ENCODE peak calls at places on chromosome 10, in nine cellular contexts. F is NCI-H1417; X is HEK293T; J is ureter; G is GM10248; E is head of caudate nucleus; B is activated naive CD4-positive, alpha-beta T cell; M is activated CD4-positive, alpha-beta T cell treated with anti-CD3 and anti-CD28 coated beads for 24 hours; Y is hypothalamus. T is an unnamed sample.

GRCh38 chr10:113004219-113004618 is 54.2 kb downstream of the TCF7L2 start:
- DNase-seq in F (no peak), X (no peak), J (no peak), G (no peak), E (no peak), B (no peak), M (no peak), Y (no peak), T (no peak)

GRCh38 chr10:85594239-85594638 is 772.4 kb downstream of the GRID1 start:
- DNase-seq in F (no peak), X (no peak), J (no peak), G (no peak), E (no peak), B (no peak), M (no peak), Y (no peak), T (no peak)

GRCh38 chr10:114278884-114279191 is 39.8 kb downstream of the VWA2 start:
- DNase-seq in F (no peak), X (no peak), J (no peak), G (no peak), E (no peak), B (no peak), M (no peak), Y (no peak), T (no peak)

GRCh38 chr10:68924593-68924992 is 23.5 kb downstream of the DDX50 start:
- DNase-seq in F (no peak), X (no peak), J (no peak), G (no peak), E (no peak), B (no peak), M (no peak), Y (no peak), T (no peak)

GRCh38 chr10:17512341-17513001 is 58.1 kb upstream of the ST8SIA6 start:
- DNase-seq in F (no peak), X (no peak), J (peak), G (no peak), E (no peak), B (no peak), M (no peak), Y (no peak), T (no peak)

GRCh38 chr10:75588031-75588430 is 156.6 kb downstream of the LRMDA start:
- DNase-seq in F (no peak), X (no peak), J (no peak), G (no peak), E (no peak), B (no peak), M (no peak), Y (no peak), T (no peak)

GRCh38 chr10:86686972-86687371 is 18.7 kb downstream of the LDB3 start:
- DNase-seq in F (no peak), X (no peak), J (no peak), G (no peak), E (no peak), B (no peak), M (no peak), Y (no peak), T (no peak)

GRCh38 chr10:31490858-31491504 is 172.0 kb downstream of the ZEB1 start:
- DNase-seq in F (peak), X (no peak), J (no peak), G (no peak), E (no peak), B (no peak), M (no peak), Y (no peak), T (no peak)

GRCh38 chr10:48289652-48290238 is 15.2 kb upstream of the FRMPD2 start:
- DNase-seq in F (peak), X (peak), J (no peak), G (peak), E (peak), B (peak), M (peak), Y (peak), T (peak)

GRCh38 chr10:102408728-102409603 is 9.6 kb downstream of the PSD start:
- DNase-seq in F (peak), X (peak), J (no peak), G (peak), E (peak), B (peak), M (peak), Y (peak), T (no peak)

GRCh38 chr10:119327096-119327745 is 119.8 kb downstream of the GRK5 start:
- DNase-seq in F (no peak), X (no peak), J (no peak), G (no peak), E (no peak), B (no peak), M (no peak), Y (no peak), T (no peak)

GRCh38 chr10:48450233-48450810 is 143.8 kb downstream of the MAPK8 start:
- DNase-seq in F (no peak), X (no peak), J (no peak), G (peak), E (no peak), B (no peak), M (no peak), Y (no peak), T (no peak)

GRCh38 chr10:5692476-5693358 is 8.1 kb downstream of the TASOR2 start:
- DNase-seq in F (peak), X (peak), J (no peak), G (peak), E (peak), B (peak), M (peak), Y (no peak), T (peak)

GRCh38 chr10:37839243-37839642 is 18.2 kb downstream of the ZNF248 start:
- DNase-seq in F (no peak), X (no peak), J (no peak), G (no peak), E (no peak), B (no peak), M (no peak), Y (no peak), T (no peak)

GRCh38 chr10:62618576-62619408 is 185.7 kb upstream of the ADO start:
- DNase-seq in F (no peak), X (no peak), J (no peak), G (peak), E (no peak), B (no peak), M (no peak), Y (no peak), T (peak)